ENCODE peak calls at places on chromosomes 5 and 9, in four cellular contexts. F is RWPE1; W is stimulated activated CD4-positive, alpha-beta T cell treated with anti-CD3 and anti-CD28 coated beads, Interleukin-15, amount 100 ng/mL, for 24 hours; L is H9. Q is an unnamed sample.

GRCh38 chr5:149317281-149318048 is 27.8 kb upstream of the GRPEL2 start:
- DNase-seq in F (peak), W (peak), L (no peak), Q (peak)

GRCh38 chr9:76912631-76913275 is 6.8 kb upstream of the PRUNE2 start:
- DNase-seq in F (peak), W (no peak), L (no peak), Q (no peak)

GRCh38 chr5:89090021-89090420 is 207.0 kb upstream of the MEF2C start:
- DNase-seq in F (no peak), W (no peak), L (no peak), Q (no peak)

GRCh38 chr9:37029304-37029775 is 4.7 kb downstream of the PAX5 start:
- DNase-seq in F (no peak), W (no peak), L (peak), Q (no peak)

GRCh38 chr5:55517804-55518203 is 17.0 kb downstream of the PLPP1 start:
- DNase-seq in F (no peak), W (no peak), L (no peak), Q (no peak)

GRCh38 chr5:13251623-13252367 is 692.7 kb downstream of the DNAH5 start:
- DNase-seq in F (no peak), W (no peak), L (peak), Q (no peak)

GRCh38 chr5:138745268-138745667 is 8.0 kb upstream of the CTNNA1 start:
- DNase-seq in F (no peak), W (no peak), L (no peak), Q (no peak)

GRCh38 chr9:6915635-6916034 is 157.9 kb downstream of the KDM4C start:
- DNase-seq in F (no peak), W (no peak), L (no peak), Q (no peak)

GRCh38 chr5:91269198-91269597 is 113.9 kb downstream of the ARRDC3 start:
- DNase-seq in F (no peak), W (no peak), L (no peak), Q (no peak)